ENCODE peak calls at places on chromosomes 2 and 18, in five cellular contexts. O is stimulated activated CD4-positive, alpha-beta T cell treated with anti-CD3 and anti-CD28 coated beads, Interleukin-12 subunit alpha, Interleukin-12 subunit beta, amount 100 ng/mL, for 4 hours; E is left colon; R is substantia nigra; G is activated CD8-positive, alpha-beta memory T cell treated with anti-CD3 and anti-CD28 coated beads, Interleukin-2, amount 50 U/mL, for 48 hours. Y is an unnamed sample.

GRCh38 chr2:197204855-197205254 is 105.7 kb downstream of the ANKRD44 start:
- DNase-seq in O (no peak), E (no peak), R (no peak), G (no peak), Y (no peak)

GRCh38 chr2:121662651-121663050 is 13.4 kb upstream of the CLASP1 start:
- DNase-seq in O (no peak), E (no peak), R (no peak), G (no peak), Y (no peak)

GRCh38 chr18:43780782-43781340 is 503.6 kb upstream of the SYT4 start:
- DNase-seq in O (no peak), E (no peak), R (no peak), G (no peak), Y (no peak)

GRCh38 chr2:40332096-40332826 is 119.6 kb downstream of the SLC8A1 start:
- DNase-seq in O (no peak), E (no peak), R (no peak), G (no peak), Y (no peak)

GRCh38 chr2:152611458-152612231 is 105.6 kb downstream of the PRPF40A start:
- DNase-seq in O (no peak), E (no peak), R (no peak), G (no peak), Y (no peak)

GRCh38 chr2:201678442-201678841 is 20.0 kb downstream of the MPP4 start:
- DNase-seq in O (no peak), E (no peak), R (no peak), G (no peak), Y (no peak)

GRCh38 chr2:150811259-150811912 is 323.9 kb upstream of the RND3 start:
- DNase-seq in O (no peak), E (no peak), R (no peak), G (no peak), Y (no peak)

GRCh38 chr2:101625387-101625786 is 72.1 kb upstream of the MAP4K4 start:
- DNase-seq in O (no peak), E (no peak), R (no peak), G (no peak), Y (no peak)

GRCh38 chr2:69663860-69664259 is 20.3 kb upstream of the AAK1 start:
- DNase-seq in O (no peak), E (no peak), R (no peak), G (no peak), Y (no peak)

GRCh38 chr2:71778514-71779305 is 325.3 kb downstream of the DYSF start:
- DNase-seq in O (no peak), E (no peak), R (no peak), G (no peak), Y (no peak)

GRCh38 chr2:190717306-190717705 is 68.4 kb downstream of the NAB1 start:
- DNase-seq in O (no peak), E (no peak), R (no peak), G (no peak), Y (no peak)

GRCh38 chr2:207107551-207107950 is 58.2 kb downstream of the KLF7 start:
- DNase-seq in O (no peak), E (peak; percentile 5), R (peak; percentile 55), G (no peak), Y (no peak)

GRCh38 chr18:48780151-48781001 is 170.4 kb downstream of the SMAD7 start:
- DNase-seq in O (no peak), E (no peak), R (no peak), G (no peak), Y (no peak)

GRCh38 chr2:133264951-133265949 is 303.0 kb downstream of the NCKAP5 start:
- DNase-seq in O (no peak), E (peak; percentile 41), R (peak; percentile 47), G (no peak), Y (no peak)

GRCh38 chr2:55926246-55926645 is 2.7 kb upstream of the EFEMP1 start:
- DNase-seq in O (no peak), E (no peak), R (no peak), G (no peak), Y (no peak)

GRCh38 chr2:118732432-118732831 is 115.0 kb downstream of the EN1 start:
- DNase-seq in O (no peak), E (no peak), R (no peak), G (no peak), Y (no peak)

GRCh38 chr2:68027959-68028358 is 34.8 kb downstream of the C1D start:
- DNase-seq in O (no peak), E (no peak), R (no peak), G (no peak), Y (no peak)

GRCh38 chr2:83069724-83070123 is 1389.4 kb downstream of the SUCLG1 start:
- DNase-seq in O (no peak), E (peak; percentile 25), R (no peak), G (no peak), Y (no peak)

GRCh38 chr18:7272268-7273049 is 41.6 kb downstream of the LRRC30 start:
- DNase-seq in O (no peak), E (peak; percentile 30), R (peak; percentile 51), G (no peak), Y (no peak)

GRCh38 chr2:212528106-212528856 is 10.3 kb downstream of the ERBB4 start:
- DNase-seq in O (no peak), E (no peak), R (no peak), G (no peak), Y (no peak)